ENCODE peak calls at places on chromosome 19, in nine cellular contexts. G is stimulated activated CD4-positive, alpha-beta T cell treated with anti-CD3 and anti-CD28 coated beads, Interleukin-4, amount 100 ng/mL, for 1 hour; C is activated T-cell treated with anti-CD3 and anti-CD28 coated beads, Interleukin-2, amount 50 U/mL, for 72 hours; W is psoas muscle; H is EL; A is left ventricle myocardium inferior; S is brain microvascular endothelial cell; X is activated CD4-positive, alpha-beta T cell treated with anti-CD3 and anti-CD28 coated beads for 48 hours; D is choroid plexus epithelial cell. P is an unnamed sample.

GRCh38 chr19:4800591-4801081 is 9.1 kb downstream of the FEM1A start:
- DNase-seq in S (no peak), W (peak), H (no peak), D (no peak), G (no peak), A (no peak), C (no peak), X (no peak), P (no peak)

GRCh38 chr19:6835501-6835900 is 51.9 kb upstream of the ADGRE1 start:
- DNase-seq in H (no peak), W (no peak), X (no peak), A (no peak), S (no peak), G (no peak), D (no peak), C (no peak), P (no peak)

GRCh38 chr19:5142725-5143097 is 173.8 kb downstream of the KDM4B start:
- DNase-seq in C (no peak), H (no peak), W (peak), X (no peak), G (no peak), S (no peak), A (peak), D (no peak), P (no peak)

GRCh38 chr19:45528744-45529453 is 21.6 kb downstream of the VASP start:
- DNase-seq in A (no peak), D (peak), H (no peak), X (peak), S (no peak), C (no peak), W (no peak), G (peak), P (no peak)

GRCh38 chr19:45591004-45591637 is 6.5 kb upstream of the OPA3 start:
- DNase-seq in X (peak), D (peak), S (no peak), C (peak), W (peak), G (peak), A (no peak), H (no peak), P (no peak)

GRCh38 chr19:55418185-55418584 is 10.6 kb upstream of the UBE2S start:
- DNase-seq in D (peak), W (no peak), C (peak), A (no peak), G (peak), H (peak), S (peak), X (peak), P (no peak)

GRCh38 chr19:37077929-37078716 is at the start of gene ZNF420:
- DNase-seq in G (peak), W (peak), D (peak), A (peak), C (peak), H (peak), S (peak), X (peak), P (peak)

GRCh38 chr19:43910884-43911283 is 24.2 kb downstream of the ZNF45 start:
- DNase-seq in X (no peak), D (no peak), C (no peak), S (no peak), G (no peak), H (no peak), W (no peak), A (no peak), P (no peak)

GRCh38 chr19:45455707-45456499 is 11.9 kb upstream of the FOSB start:
- DNase-seq in X (peak), H (peak), W (peak), G (peak), S (peak), C (peak), A (peak), D (peak), P (peak)